ENCODE peak calls at places on chromosomes 16 and 17, in four cellular contexts. M is lower lobe of right lung, V is mucosa of descending colon, Q is fibroblast of lung. L is an unnamed sample.
A peak's percentile ranks its signal among the peaks of the same experiment; 100 is the strongest.

GRCh38 chr16:86882586-86883280 is 304.4 kb downstream of the FOXL1 start:
- DNase-seq in Q (peak; percentile 73), V (no peak), M (no peak), L (peak; percentile 53)

GRCh38 chr16:85718682-85719081 is 29.9 kb upstream of the GINS2 start:
- DNase-seq in V (no peak), M (no peak), Q (no peak), L (no peak)

GRCh38 chr16:59459811-59460210 is 725.7 kb upstream of the GOT2 start:
- DNase-seq in M (no peak), Q (peak; percentile 14), V (no peak), L (no peak)

GRCh38 chr17:37752482-37752881 is 7.6 kb upstream of the HNF1B start:
- DNase-seq in V (no peak), M (no peak), Q (no peak), L (peak; percentile 79)

GRCh38 chr17:78357177-78357586 is 2.7 kb downstream of the SOCS3 start:
- DNase-seq in M (peak; percentile 66), V (peak; percentile 75), Q (peak; percentile 85), L (peak; percentile 76)

GRCh38 chr16:57616871-57617270 is 11.6 kb upstream of the ADGRG1 start:
- DNase-seq in M (no peak), Q (no peak), V (no peak), L (no peak)

GRCh38 chr16:59116744-59117143 is 382.6 kb upstream of the GOT2 start:
- DNase-seq in V (no peak), M (no peak), Q (no peak), L (no peak)

GRCh38 chr17:29838961-29839360 is 91.1 kb downstream of the SSH2 start:
- DNase-seq in V (no peak), Q (peak; percentile 39), M (peak; percentile 45), L (peak; percentile 65)

GRCh38 chr16:85908444-85908843 is 9.5 kb downstream of the IRF8 start:
- DNase-seq in V (no peak), Q (no peak), M (no peak), L (no peak)

GRCh38 chr17:27457731-27458523 is 1.7 kb downstream of the KSR1 start:
- DNase-seq in V (no peak), M (no peak), Q (peak; percentile 62), L (peak; percentile 50)

GRCh38 chr17:27455569-27455913 is 707 bp upstream of the KSR1 start:
- DNase-seq in V (no peak), Q (no peak), M (no peak), L (no peak)

GRCh38 chr17:27457405-27457730 is 1.1 kb downstream of the KSR1 start:
- DNase-seq in M (no peak), Q (no peak), V (no peak), L (no peak)

GRCh38 chr17:27456681-27457404 is 595 bp downstream of the KSR1 start:
- DNase-seq in M (no peak), V (peak; percentile 64), Q (no peak), L (no peak)

DNA sequence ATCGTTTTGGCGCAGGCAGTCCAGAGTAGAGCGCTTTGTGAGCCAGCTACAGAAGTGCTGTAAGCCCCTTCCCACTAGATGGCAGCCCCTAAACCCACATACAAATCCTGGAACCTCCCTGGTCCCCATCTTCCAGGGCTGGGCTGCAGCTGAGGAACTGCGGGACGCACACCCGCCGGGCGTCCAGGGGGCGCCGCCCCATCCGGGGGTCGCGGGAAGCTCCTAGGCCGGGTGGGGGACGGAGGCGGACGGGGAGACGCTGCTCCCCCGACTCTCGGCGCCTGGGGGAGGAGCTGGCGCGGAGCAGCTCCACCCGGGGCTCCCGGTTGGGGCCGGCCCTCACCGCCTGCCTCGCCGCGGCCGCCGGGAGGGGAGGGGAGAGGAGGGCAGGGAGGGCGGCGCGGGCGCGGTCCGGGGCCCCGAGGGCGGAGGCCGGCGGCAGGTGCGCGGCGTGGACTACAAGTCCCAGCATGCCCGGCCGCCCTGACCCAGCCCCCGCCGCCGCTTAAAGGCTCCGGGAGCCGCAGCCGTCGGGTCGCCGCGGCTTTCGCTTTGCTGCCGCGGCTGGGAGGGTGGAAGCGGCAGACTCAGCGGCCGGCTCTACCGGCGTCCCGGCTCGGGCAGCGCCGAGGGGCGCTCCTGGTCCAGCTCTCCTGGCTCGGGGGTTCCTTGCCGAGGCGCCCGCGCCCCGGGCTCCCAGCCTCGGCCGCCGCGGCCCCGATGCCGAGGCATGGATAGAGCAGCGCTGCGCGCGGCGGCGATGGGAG is at the start of gene KSR1:
- DNase-seq in V (peak; percentile 91), Q (peak; percentile 87), M (peak; percentile 93), L (peak; percentile 57)
- TF ChIP-seq CTCF in V (no peak), Q (peak; percentile 37), M (peak; percentile 52), L (peak; percentile 30)

GRCh38 chr16:51147776-51148673 is 3.0 kb downstream of the SALL1 start:
- DNase-seq in Q (no peak), M (no peak), V (no peak), L (no peak)
- H3K4me3 ChIP-seq in Q (no peak overlapping the region), M (no peak overlapping the region), V (no peak overlapping the region), L (no peak overlapping the region)

DNA sequence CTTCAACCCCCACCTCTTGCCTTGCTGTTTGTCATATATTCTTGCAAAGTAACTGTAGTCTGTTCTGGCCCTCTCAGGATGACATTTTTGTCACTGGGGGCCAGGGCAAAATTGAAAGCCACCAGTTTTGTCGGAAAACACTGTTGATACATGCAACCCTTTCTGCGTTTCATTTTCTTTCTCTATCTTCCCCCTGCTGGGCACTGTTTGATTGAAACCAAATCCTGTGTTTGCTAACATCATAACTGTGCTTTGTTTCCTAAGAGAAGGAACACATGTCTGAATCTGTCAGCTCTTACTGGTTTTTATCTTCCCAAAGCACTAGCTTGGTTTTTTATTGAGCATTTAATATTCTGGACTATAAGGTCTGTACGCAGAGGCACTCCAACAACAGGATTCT is 11.7 kb upstream of the CPPED1 start:
- DNase-seq in V (no peak), Q (no peak), M (no peak), L (no peak)
- TF ChIP-seq CTCF in V (no peak), Q (no peak), M (no peak), L (peak; percentile 43)

DNA sequence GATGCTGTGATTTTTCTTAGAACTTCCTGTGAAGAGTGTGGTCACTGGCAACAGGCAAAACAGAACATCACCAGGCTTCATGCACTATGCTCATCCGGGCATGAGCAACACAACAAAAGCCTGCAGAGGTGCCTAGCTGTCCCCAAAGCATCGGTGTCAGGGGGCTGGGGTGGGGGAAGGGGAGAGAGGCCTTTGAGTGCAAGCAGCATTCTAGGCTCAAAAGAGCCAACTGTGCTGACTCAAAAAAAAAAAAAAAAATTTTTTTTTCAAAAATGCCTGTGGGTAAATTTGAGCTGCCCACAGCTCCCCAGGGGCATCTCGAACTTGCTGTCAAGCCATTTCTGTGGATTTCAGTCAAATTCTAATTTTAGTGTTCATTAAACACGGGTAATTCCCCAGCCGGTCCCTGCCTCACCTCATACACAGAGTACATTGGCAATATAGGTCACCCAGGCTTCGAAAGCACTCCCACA is 194.6 kb upstream of the DYNLRB2 start:
- DNase-seq in V (no peak), Q (no peak), M (no peak), L (peak; percentile 64)
- H3K4me3 ChIP-seq in V (no peak overlapping the region), Q (no peak overlapping the region), M (no peak overlapping the region), L (no peak overlapping the region)

L was measured in AG10803.